ENCODE peak calls at places on chromosomes 7 and 10, in six cellular contexts. One of them, this sample, is unnamed.

GRCh38 chr7:35003679-35004278 is 33.5 kb downstream of the DPY19L1 start:
- DNase-seq in heart left ventricle: no peak
- DNase-seq in HCT116: peak
- DNase-seq in A549: peak
- DNase-seq in uterus: peak
- DNase-seq in ovary: no peak
- DNase-seq in this sample: no peak

GRCh38 chr7:37531225-37531624 is 82.6 kb upstream of the ELMO1 start:
- DNase-seq in uterus: no peak
- DNase-seq in HCT116: no peak
- DNase-seq in ovary: no peak
- DNase-seq in heart left ventricle: no peak
- DNase-seq in A549: no peak
- DNase-seq in this sample: no peak

GRCh38 chr10:49058341-49059255 is 56.7 kb downstream of the VSTM4 start:
- DNase-seq in A549: no peak
- DNase-seq in HCT116: no peak
- DNase-seq in heart left ventricle: no peak
- DNase-seq in uterus: peak
- DNase-seq in ovary: peak
- DNase-seq in this sample: no peak

GRCh38 chr10:113987156-113987555 is 56.5 kb upstream of the ADRB1 start:
- DNase-seq in A549: no peak
- DNase-seq in HCT116: no peak
- DNase-seq in ovary: no peak
- DNase-seq in uterus: no peak
- DNase-seq in heart left ventricle: no peak
- DNase-seq in this sample: no peak

GRCh38 chr10:3173173-3173878 is 744 bp upstream of the PITRM1 start:
- DNase-seq in heart left ventricle: no peak
- DNase-seq in A549: peak
- DNase-seq in ovary: no peak
- DNase-seq in uterus: no peak
- DNase-seq in HCT116: peak
- DNase-seq in this sample: peak

GRCh38 chr10:112461029-112461887 is 14.2 kb downstream of the VTI1A start:
- DNase-seq in uterus: no peak
- DNase-seq in ovary: no peak
- DNase-seq in heart left ventricle: no peak
- DNase-seq in HCT116: peak
- DNase-seq in A549: no peak
- DNase-seq in this sample: no peak

GRCh38 chr10:70459061-70459770 is 17.7 kb upstream of the NODAL start:
- DNase-seq in A549: no peak
- DNase-seq in uterus: no peak
- DNase-seq in heart left ventricle: no peak
- DNase-seq in ovary: no peak
- DNase-seq in HCT116: no peak
- DNase-seq in this sample: no peak

GRCh38 chr10:10551595-10551994 is 466.1 kb upstream of the CELF2 start:
- DNase-seq in uterus: no peak
- DNase-seq in A549: no peak
- DNase-seq in heart left ventricle: no peak
- DNase-seq in ovary: no peak
- DNase-seq in HCT116: no peak
- DNase-seq in this sample: no peak

GRCh38 chr10:66680886-66681285 is 244.9 kb upstream of the LRRTM3 start:
- DNase-seq in A549: no peak
- DNase-seq in ovary: no peak
- DNase-seq in HCT116: no peak
- DNase-seq in heart left ventricle: no peak
- DNase-seq in uterus: no peak
- DNase-seq in this sample: no peak

GRCh38 chr7:22548313-22548712 is 48.3 kb upstream of the STEAP1B start:
- DNase-seq in A549: no peak
- DNase-seq in uterus: no peak
- DNase-seq in heart left ventricle: no peak
- DNase-seq in ovary: no peak
- DNase-seq in HCT116: no peak
- DNase-seq in this sample: no peak

GRCh38 chr7:1571261-1571650 is 1.4 kb upstream of the PSMG3 start:
- DNase-seq in HCT116: no peak
- DNase-seq in heart left ventricle: no peak
- DNase-seq in A549: no peak
- DNase-seq in uterus: no peak
- DNase-seq in ovary: no peak
- DNase-seq in this sample: no peak

GRCh38 chr7:13021566-13021965 is 334.1 kb downstream of the ARL4A start:
- DNase-seq in ovary: no peak
- DNase-seq in HCT116: no peak
- DNase-seq in uterus: no peak
- DNase-seq in heart left ventricle: no peak
- DNase-seq in A549: no peak
- DNase-seq in this sample: no peak

GRCh38 chr7:46566375-46566774 is 645.3 kb upstream of the IGFBP3 start:
- DNase-seq in ovary: no peak
- DNase-seq in uterus: no peak
- DNase-seq in HCT116: no peak
- DNase-seq in A549: no peak
- DNase-seq in heart left ventricle: no peak
- DNase-seq in this sample: no peak

GRCh38 chr10:14904316-14904732 is 25.7 kb downstream of the SUV39H2 start:
- DNase-seq in HCT116: peak
- DNase-seq in heart left ventricle: no peak
- DNase-seq in A549: peak
- DNase-seq in ovary: no peak
- DNase-seq in uterus: no peak
- DNase-seq in this sample: no peak

GRCh38 chr7:139777948-139778841 is at the start of gene HIPK2:
- DNase-seq in ovary: peak
- DNase-seq in A549: peak
- DNase-seq in uterus: peak
- DNase-seq in heart left ventricle: peak
- DNase-seq in HCT116: no peak
- DNase-seq in this sample: no peak
- TF ChIP-seq POLR2A in ovary: no peak
- TF ChIP-seq POLR2A in A549: peak
- TF ChIP-seq POLR2A in uterus: peak
- TF ChIP-seq POLR2A in heart left ventricle: no peak
- TF ChIP-seq POLR2A in HCT116: no peak
- TF ChIP-seq POLR2A in this sample: no peak

DNA sequence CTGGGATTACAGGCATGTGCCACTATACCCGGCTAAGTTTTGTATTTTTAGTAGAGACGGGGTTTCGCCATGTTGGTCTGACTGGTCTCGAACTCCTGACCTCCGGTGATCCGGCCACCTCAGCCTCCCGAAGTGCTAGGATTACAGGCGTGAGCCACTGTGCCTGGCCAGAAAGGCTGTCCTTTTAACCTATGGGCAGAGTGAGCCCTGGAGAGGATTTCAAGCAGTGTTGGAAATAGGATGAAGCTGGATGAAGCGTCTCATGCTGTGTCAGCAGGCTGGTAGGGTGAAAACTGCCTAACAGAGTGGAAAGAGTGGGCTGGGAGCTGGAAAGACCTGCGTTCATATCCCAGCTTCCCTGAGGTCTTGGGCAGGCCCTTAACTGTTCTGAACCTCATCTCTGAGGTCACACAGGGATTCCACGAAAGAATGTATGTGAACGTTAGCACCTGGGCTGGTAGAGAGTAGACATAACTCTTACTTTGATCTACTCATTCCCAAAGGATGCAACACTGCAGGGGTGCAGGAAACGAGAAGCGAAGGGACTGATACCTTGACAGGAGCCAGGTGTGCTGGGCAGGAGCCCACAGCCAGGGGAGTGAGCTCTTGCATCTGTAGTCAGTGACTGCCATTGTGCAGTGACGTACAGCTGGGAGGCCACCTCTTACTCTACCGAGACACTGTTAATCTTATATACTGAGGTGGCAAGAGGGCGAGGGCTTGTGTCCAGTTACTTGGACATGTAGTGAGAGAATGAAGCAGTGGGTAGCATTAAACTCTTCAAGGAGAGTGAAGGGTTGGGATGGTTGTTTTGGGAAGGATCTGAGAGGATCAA is 34.2 kb downstream of the WBP1L start:
- DNase-seq in heart left ventricle: no peak
- DNase-seq in uterus: no peak
- DNase-seq in A549: no peak
- DNase-seq in ovary: no peak
- DNase-seq in HCT116: no peak
- DNase-seq in this sample: no peak
- H3K4me3 ChIP-seq in heart left ventricle: peak
- H3K4me3 ChIP-seq in uterus: no peak
- H3K4me3 ChIP-seq in A549: no peak
- H3K4me3 ChIP-seq in ovary: no peak
- H3K4me3 ChIP-seq in HCT116: no peak
- H3K4me3 ChIP-seq in this sample: no peak

GRCh38 chr7:139634087-139634486 is 110.6 kb downstream of the CLEC2L start:
- DNase-seq in A549: no peak
- DNase-seq in uterus: no peak
- DNase-seq in heart left ventricle: no peak
- DNase-seq in HCT116: no peak
- DNase-seq in ovary: no peak
- DNase-seq in this sample: no peak

GRCh38 chr7:139631520-139632031 is 108.1 kb downstream of the CLEC2L start:
- DNase-seq in heart left ventricle: no peak
- DNase-seq in A549: no peak
- DNase-seq in uterus: no peak
- DNase-seq in HCT116: no peak
- DNase-seq in ovary: no peak
- DNase-seq in this sample: no peak

GRCh38 chr7:139626817-139627216 is 103.3 kb downstream of the CLEC2L start:
- DNase-seq in A549: no peak
- DNase-seq in heart left ventricle: no peak
- DNase-seq in HCT116: no peak
- DNase-seq in ovary: no peak
- DNase-seq in uterus: no peak
- DNase-seq in this sample: no peak

GRCh38 chr7:139630643-139631519 is 107.4 kb downstream of the CLEC2L start:
- DNase-seq in ovary: no peak
- DNase-seq in HCT116: no peak
- DNase-seq in uterus: no peak
- DNase-seq in heart left ventricle: no peak
- DNase-seq in A549: no peak
- DNase-seq in this sample: no peak

DNA sequence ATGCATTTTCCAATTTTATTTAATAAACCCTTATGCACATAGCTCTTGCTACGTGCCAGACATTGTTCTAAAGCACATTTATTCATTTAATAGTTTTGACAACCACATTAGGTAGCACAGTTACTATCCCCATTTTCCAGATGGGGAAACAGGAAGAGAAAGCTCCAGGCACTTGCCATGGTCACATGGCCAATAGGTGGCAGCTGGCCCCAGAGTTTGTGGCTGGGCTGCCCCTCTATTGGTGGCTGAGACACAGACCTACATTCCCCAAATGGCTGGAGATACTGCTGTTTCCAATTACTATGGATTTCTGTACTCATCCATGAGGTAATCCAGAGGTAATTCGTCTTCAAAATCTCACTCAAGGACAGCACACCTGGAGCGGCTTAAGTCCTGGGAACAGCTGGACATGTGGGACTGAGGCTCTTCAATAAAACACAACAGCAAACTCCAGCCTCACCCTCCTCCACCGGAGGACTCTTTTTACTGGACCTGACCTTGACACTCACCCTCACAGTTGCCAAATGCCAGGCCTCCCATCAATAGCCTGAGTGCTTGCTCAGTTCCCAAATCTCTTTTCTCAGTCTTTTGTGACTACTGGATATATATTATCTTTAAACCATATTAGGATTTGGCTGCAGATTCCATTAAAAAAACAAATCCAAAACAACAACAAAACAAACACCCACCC is 106.1 kb downstream of the CLEC2L start:
- DNase-seq in A549: no peak
- DNase-seq in HCT116: no peak
- DNase-seq in ovary: no peak
- DNase-seq in heart left ventricle: no peak
- DNase-seq in uterus: no peak
- DNase-seq in this sample: no peak
- TF ChIP-seq CTCF in A549: peak
- TF ChIP-seq CTCF in HCT116: no peak
- TF ChIP-seq CTCF in ovary: no peak
- TF ChIP-seq CTCF in heart left ventricle: peak
- TF ChIP-seq CTCF in uterus: no peak
- TF ChIP-seq CTCF in this sample: no peak

GRCh38 chr10:5760462-5760861 is 52.8 kb downstream of the GDI2 start:
- DNase-seq in A549: no peak
- DNase-seq in HCT116: no peak
- DNase-seq in heart left ventricle: no peak
- DNase-seq in uterus: no peak
- DNase-seq in ovary: no peak
- DNase-seq in this sample: no peak

GRCh38 chr10:5764422-5765297 is 48.6 kb downstream of the GDI2 start:
- DNase-seq in ovary: no peak
- DNase-seq in HCT116: no peak
- DNase-seq in heart left ventricle: no peak
- DNase-seq in A549: no peak
- DNase-seq in uterus: no peak
- DNase-seq in this sample: no peak

GRCh38 chr10:5765617-5766016 is 47.6 kb downstream of the GDI2 start:
- DNase-seq in A549: no peak
- DNase-seq in uterus: no peak
- DNase-seq in heart left ventricle: no peak
- DNase-seq in HCT116: no peak
- DNase-seq in ovary: no peak
- DNase-seq in this sample: no peak

GRCh38 chr10:5761220-5761619 is 52.0 kb downstream of the GDI2 start:
- DNase-seq in ovary: no peak
- DNase-seq in uterus: no peak
- DNase-seq in A549: no peak
- DNase-seq in heart left ventricle: no peak
- DNase-seq in HCT116: no peak
- DNase-seq in this sample: no peak

DNA sequence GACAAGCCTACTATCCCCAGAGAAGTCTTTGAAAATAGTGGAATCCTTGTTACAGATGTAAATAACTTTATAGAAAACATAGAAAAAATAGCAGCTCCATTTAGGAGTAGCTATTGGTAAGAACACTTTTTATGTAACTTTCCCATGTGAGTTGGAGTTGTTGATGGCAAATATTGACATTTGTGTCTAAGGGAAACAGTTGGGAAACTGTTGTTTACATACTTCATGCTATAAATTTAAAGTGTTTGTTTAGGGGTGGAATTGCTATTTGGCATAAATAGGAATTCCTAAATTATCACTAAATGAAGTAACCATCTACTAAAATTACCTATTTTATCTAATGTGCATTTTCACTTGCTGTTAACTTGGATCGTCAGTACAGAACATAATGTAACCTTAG is 50.7 kb downstream of the GDI2 start:
- DNase-seq in uterus: no peak
- DNase-seq in HCT116: no peak
- DNase-seq in A549: no peak
- DNase-seq in ovary: no peak
- DNase-seq in heart left ventricle: no peak
- DNase-seq in this sample: no peak
- TF ChIP-seq POLR2A in uterus: no peak
- TF ChIP-seq POLR2A in HCT116: no peak
- TF ChIP-seq POLR2A in A549: no peak
- TF ChIP-seq POLR2A in ovary: no peak
- TF ChIP-seq POLR2A in heart left ventricle: no peak
- TF ChIP-seq POLR2A in this sample: no peak

GRCh38 chr10:124647421-124648130 is 96.6 kb downstream of the FAM53B start:
- DNase-seq in HCT116: peak
- DNase-seq in ovary: no peak
- DNase-seq in A549: peak
- DNase-seq in heart left ventricle: peak
- DNase-seq in uterus: no peak
- DNase-seq in this sample: peak
- H3K4me3 ChIP-seq in HCT116: no peak
- H3K4me3 ChIP-seq in ovary: no peak
- H3K4me3 ChIP-seq in A549: no peak
- H3K4me3 ChIP-seq in heart left ventricle: peak
- H3K4me3 ChIP-seq in uterus: no peak
- H3K4me3 ChIP-seq in this sample: no peak

This sample was measured in lower leg skin.